ENCODE peak calls at places on chromosomes 4 and X, in six cellular contexts. J, X, D, P, R and C are unnamed samples.

GRCh38 chrX:2502120-2502667 is 1.4 kb upstream of the DHRSX start:
- DNase-seq in X (no peak), R (no peak), J (no peak), D (no peak), P (no peak), C (no peak)

GRCh38 chr4:120049732-120050494 is 16.7 kb downstream of the MAD2L1 start:
- DNase-seq in X (peak; percentile 47), J (peak; percentile 50), P (peak; percentile 88), R (peak; percentile 86), D (peak; percentile 80), C (peak; percentile 30)

GRCh38 chr4:74541611-74542177 is 96.8 kb downstream of the AREG start:
- DNase-seq in R (no peak), P (no peak), X (no peak), J (no peak), D (no peak), C (no peak)

GRCh38 chr4:92175250-92175649 is 128.5 kb upstream of the GRID2 start:
- DNase-seq in J (no peak), X (no peak), D (no peak), P (no peak), R (no peak), C (no peak)

GRCh38 chrX:43703211-43703791 is 47.2 kb downstream of the MAOA start:
- DNase-seq in R (no peak), D (no peak), P (no peak), J (no peak), X (no peak), C (no peak)

GRCh38 chr4:158858410-158859189 is 89.8 kb downstream of the FNIP2 start:
- DNase-seq in P (no peak), D (no peak), J (no peak), X (no peak), R (no peak), C (no peak)

GRCh38 chr4:6221296-6221850 is 21.0 kb upstream of the JAKMIP1 start:
- DNase-seq in J (no peak), R (no peak), P (peak; percentile 17), D (no peak), X (no peak), C (no peak)

GRCh38 chrX:19555236-19555635 is 39.9 kb upstream of the MAP3K15 start:
- DNase-seq in X (no peak), D (no peak), R (no peak), P (no peak), J (no peak), C (no peak)

GRCh38 chrX:85499400-85499799 is 119.9 kb upstream of the POF1B start:
- DNase-seq in X (no peak), D (no peak), R (no peak), P (no peak), J (no peak), C (no peak)

GRCh38 chr4:175934492-175934891 is 122.4 kb upstream of the GPM6A start:
- DNase-seq in P (no peak), D (no peak), X (no peak), J (no peak), R (no peak), C (no peak)

GRCh38 chrX:45806410-45807121 is 605.9 kb upstream of the DIPK2B start:
- DNase-seq in P (no peak), R (no peak), X (peak; percentile 16), J (no peak), D (no peak), C (no peak)

GRCh38 chr4:7516116-7516772 is 81.5 kb upstream of the PSAPL1 start:
- DNase-seq in X (no peak), D (no peak), J (no peak), R (no peak), P (no peak), C (no peak)

GRCh38 chr4:181301735-181302380 is 941.3 kb upstream of the TENM3 start:
- DNase-seq in X (no peak), D (no peak), J (peak; percentile 20), R (peak; percentile 49), P (no peak), C (no peak)

GRCh38 chrX:71366674-71367256 is 608 bp downstream of the TAF1 start:
- DNase-seq in J (peak; percentile 16), P (no peak), R (peak; percentile 15), D (peak; percentile 13), X (no peak), C (no peak)

GRCh38 chrX:136204571-136204970 is 46.6 kb downstream of the MAP7D3 start:
- DNase-seq in D (no peak), P (peak; percentile 67), R (no peak), X (no peak), J (no peak), C (no peak)

GRCh38 chr4:85486425-85487101 is 11.6 kb downstream of the ARHGAP24 start:
- DNase-seq in P (no peak), R (no peak), X (no peak), D (no peak), J (no peak), C (no peak)

GRCh38 chrX:130607431-130607830 is 205.6 kb downstream of the RBMX2 start:
- DNase-seq in X (no peak), R (no peak), D (no peak), J (no peak), P (no peak), C (no peak)

GRCh38 chrX:23616361-23616760 is 50.9 kb upstream of the PRDX4 start:
- DNase-seq in D (no peak), X (no peak), R (no peak), J (no peak), P (no peak), C (no peak)

GRCh38 chr4:85474818-85475630 is at the start of gene ARHGAP24:
- DNase-seq in D (peak; percentile 63), P (peak; percentile 80), J (peak; percentile 87), X (no peak), R (peak; percentile 95), C (peak; percentile 79)

GRCh38 chr4:68599150-68599549 is 23.0 kb upstream of the UGT2B17 start:
- DNase-seq in R (no peak), P (no peak), X (no peak), D (no peak), J (no peak), C (no peak)

GRCh38 chrX:52341493-52341892 is 27.3 kb upstream of the XAGE2 start:
- DNase-seq in X (no peak), P (no peak), R (no peak), J (no peak), D (no peak), C (no peak)

GRCh38 chr4:175215657-175216056 is 297.5 kb downstream of the ADAM29 start:
- DNase-seq in X (no peak), J (no peak), D (no peak), P (no peak), R (no peak), C (no peak)

GRCh38 chr4:4541040-4541631 is 712 bp downstream of the STX18 start:
- DNase-seq in P (no peak), R (peak; percentile 15), J (no peak), X (peak; percentile 29), D (no peak), C (peak; percentile 17)

GRCh38 chr4:147732516-147733193 is 767 bp downstream of the ARHGAP10 start:
- DNase-seq in R (peak; percentile 45), X (no peak), P (peak; percentile 68), J (peak; percentile 44), D (peak; percentile 29), C (no peak)

GRCh38 chrX:64885850-64886249 is 90.4 kb downstream of the ZC4H2 start:
- DNase-seq in P (no peak), X (no peak), J (no peak), D (no peak), R (no peak), C (no peak)

GRCh38 chr4:7226993-7227392 is 34.7 kb downstream of the SORCS2 start:
- DNase-seq in X (no peak), J (no peak), D (no peak), R (no peak), P (no peak), C (no peak)

GRCh38 chr4:104868942-104869341 is 277.7 kb upstream of the TET2 start:
- DNase-seq in P (no peak), X (no peak), J (no peak), D (no peak), R (no peak), C (no peak)

GRCh38 chr4:22997358-22998224 is 304.9 kb downstream of the GBA3 start:
- DNase-seq in J (no peak), R (no peak), X (no peak), P (no peak), D (no peak), C (no peak)

GRCh38 chrX:139932077-139932900 is 564 bp downstream of the ATP11C start:
- DNase-seq in P (peak; percentile 74), J (peak; percentile 51), R (peak; percentile 37), X (peak; percentile 52), D (peak; percentile 61), C (peak; percentile 54)

GRCh38 chrX:154481911-154482601 is 3.0 kb upstream of the LAGE3 start:
- DNase-seq in R (no peak), P (no peak), J (no peak), X (no peak), D (no peak), C (no peak)

DNA sequence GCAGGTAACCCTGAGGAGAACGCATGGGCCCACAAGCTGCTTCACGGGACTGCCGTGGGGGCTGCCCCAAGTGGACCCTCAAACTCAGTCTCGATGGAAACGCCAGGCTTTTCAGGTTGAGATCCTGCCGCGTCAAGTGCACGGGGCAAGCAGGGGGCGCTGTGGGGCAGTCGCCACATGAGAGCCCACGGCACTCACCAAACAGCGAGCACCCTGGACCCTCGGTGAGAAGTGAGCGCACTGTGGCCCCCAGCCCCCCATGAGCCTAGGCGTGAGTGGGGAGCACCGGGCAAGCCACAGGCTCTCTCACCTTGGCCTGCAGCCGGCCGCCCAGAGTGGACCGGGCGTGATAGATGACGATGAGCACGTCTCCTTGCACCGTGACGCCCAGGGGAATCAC is 50.9 kb upstream of the CPLX1 start:
- DNase-seq in J (no peak), P (no peak), X (no peak), D (no peak), R (no peak), C (no peak)
- TF ChIP-seq CTCF in J (no peak), P (no peak), X (no peak), D (peak; percentile 29), R (peak; percentile 3), C (no peak)

GRCh38 chr4:21454831-21455230 is 493.7 kb downstream of the KCNIP4 start:
- DNase-seq in X (no peak), D (no peak), R (no peak), P (no peak), J (no peak), C (no peak)
- TF ChIP-seq CTCF in X (no peak), D (no peak), R (no peak), P (no peak), J (no peak), C (no peak)

GRCh38 chrX:113947548-113947947 is 636.3 kb upstream of the HTR2C start:
- DNase-seq in R (no peak), P (no peak), J (no peak), D (no peak), X (no peak), C (no peak)
- TF ChIP-seq CTCF in R (no peak), P (no peak), J (no peak), D (peak; percentile 59), X (no peak), C (no peak)

GRCh38 chr4:100581337-100581736 is 63.5 kb upstream of the EMCN start:
- DNase-seq in P (no peak), R (no peak), X (no peak), J (no peak), D (no peak), C (no peak)

GRCh38 chr4:100574607-100575006 is 56.8 kb upstream of the EMCN start:
- DNase-seq in P (no peak), X (no peak), J (no peak), R (no peak), D (no peak), C (no peak)

GRCh38 chr4:100582146-100582545 is 64.3 kb upstream of the EMCN start:
- DNase-seq in P (no peak), R (no peak), X (no peak), D (no peak), J (no peak), C (no peak)

GRCh38 chr4:100576570-100576969 is 58.7 kb upstream of the EMCN start:
- DNase-seq in P (no peak), J (no peak), D (no peak), X (no peak), R (no peak), C (no peak)
- TF ChIP-seq CTCF in P (no peak), J (no peak), D (no peak), X (no peak), R (no peak), C (no peak)